ENCODE peak calls at places on chromosomes 4 and X, in ten cellular contexts. K is GM23338; Z is astrocyte of the spinal cord; W is upper lobe of left lung; H is fibroblast of lung; I is CD4-positive, alpha-beta T cell; B is A549; F is cardiac muscle cell; C is astrocyte; N is upper lobe of right lung. Y is an unnamed sample.

GRCh38 chrX:154136627-154137161 is 7.3 kb upstream of the OPN1LW start:
- DNase-seq in K (peak; percentile 81), Z (peak; percentile 35), W (peak; percentile 94), H (peak; percentile 36), I (peak; percentile 48), B (peak; percentile 43), F (peak; percentile 81), C (peak; percentile 5), N (peak; percentile 80), Y (peak; percentile 64)

GRCh38 chrX:11952176-11952720 is 186.0 kb upstream of the FRMPD4 start:
- DNase-seq in K (no peak), Z (peak; percentile 38), W (no peak), H (no peak), I (no peak), B (no peak), F (no peak), C (peak; percentile 5), N (no peak), Y (no peak)

GRCh38 chrX:11791090-11791489 is 33.1 kb downstream of the MSL3 start:
- DNase-seq in K (no peak), Z (no peak), W (no peak), H (no peak), I (no peak), B (peak; percentile 6), F (no peak), C (no peak), N (no peak), Y (no peak)

GRCh38 chr4:120749445-120750151 is 172.9 kb downstream of the PRDM5 start:
- DNase-seq in K (no peak), Z (no peak), W (no peak), H (no peak), I (no peak), B (no peak), F (no peak), C (no peak), N (no peak), Y (no peak)

GRCh38 chrX:129961180-129962083 is 21.0 kb upstream of the BCORL1 start:
- DNase-seq in K (peak; percentile 80), Z (no peak), W (peak; percentile 84), H (peak; percentile 20), I (peak; percentile 52), B (peak; percentile 52), F (peak; percentile 75), C (no peak), N (peak; percentile 85), Y (no peak)

GRCh38 chr4:56118055-56118454 is 169.3 kb downstream of the CEP135 start:
- DNase-seq in K (no peak), Z (no peak), W (no peak), H (no peak), I (no peak), B (no peak), F (no peak), C (no peak), N (no peak), Y (no peak)

GRCh38 chr4:140095694-140096482 is 58.1 kb downstream of the MAML3 start:
- DNase-seq in K (no peak), Z (peak; percentile 97), W (no peak), H (peak; percentile 100), I (peak; percentile 42), B (peak; percentile 98), F (peak; percentile 52), C (peak; percentile 100), N (no peak), Y (no peak)

GRCh38 chrX:130906776-130907175 is 3.8 kb upstream of the ENOX2 start:
- DNase-seq in K (no peak), Z (no peak), W (no peak), H (no peak), I (no peak), B (no peak), F (no peak), C (no peak), N (no peak), Y (no peak)

GRCh38 chr4:82358773-82359324 is 14.9 kb downstream of the HNRNPD start:
- DNase-seq in K (no peak), Z (no peak), W (no peak), H (no peak), I (no peak), B (no peak), F (no peak), C (no peak), N (no peak), Y (no peak)

GRCh38 chrX:153592966-153593688 is 5.8 kb downstream of the CCNQ start:
- DNase-seq in K (no peak), Z (no peak), W (no peak), H (no peak), I (no peak), B (no peak), F (no peak), C (no peak), N (no peak), Y (no peak)

GRCh38 chr4:78584863-78585576 is 33.5 kb downstream of the ANXA3 start:
- DNase-seq in K (no peak), Z (no peak), W (no peak), H (no peak), I (no peak), B (no peak), F (no peak), C (peak; percentile 29), N (no peak), Y (no peak)

GRCh38 chr4:98117363-98117762 is 25.9 kb downstream of the STPG2 start:
- DNase-seq in K (no peak), Z (no peak), W (no peak), H (no peak), I (no peak), B (no peak), F (no peak), C (no peak), N (no peak), Y (no peak)

GRCh38 chr4:98110214-98110613 is 33.1 kb downstream of the STPG2 start:
- DNase-seq in K (no peak), Z (no peak), W (no peak), H (no peak), I (no peak), B (no peak), F (no peak), C (no peak), N (no peak), Y (no peak)

GRCh38 chr4:98110929-98111328 is 32.3 kb downstream of the STPG2 start:
- DNase-seq in K (peak; percentile 70), Z (no peak), W (no peak), H (no peak), I (no peak), B (no peak), F (no peak), C (no peak), N (no peak), Y (no peak)

DNA sequence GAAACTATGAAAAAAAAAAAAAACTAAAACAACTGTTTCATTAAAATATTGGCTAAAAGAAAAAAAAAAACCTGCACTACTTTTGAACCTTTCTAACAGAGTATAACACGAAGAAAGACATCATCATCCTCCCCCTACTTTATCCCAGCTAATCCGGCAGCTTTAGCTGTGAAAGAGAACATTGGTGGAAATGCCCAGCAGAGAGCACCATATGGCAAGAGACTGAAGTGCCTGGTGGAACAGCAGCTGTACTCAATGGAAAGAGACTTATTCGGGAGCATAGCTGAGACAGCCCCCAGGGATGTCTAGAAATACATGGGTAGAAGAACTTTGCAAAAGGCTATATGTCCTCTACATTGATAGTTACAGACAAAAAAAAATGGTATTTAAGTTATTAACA is 30.3 kb downstream of the STPG2 start:
- DNase-seq in K (peak; percentile 64), Z (peak; percentile 33), W (no peak), H (peak; percentile 26), I (no peak), B (peak; percentile 20), F (peak; percentile 48), C (peak; percentile 11), N (no peak), Y (no peak)
- TF ChIP-seq CTCF in K (peak; percentile 59), Z (peak; percentile 30), W (peak; percentile 5), H (peak; percentile 20), I (no peak), B (no peak), F (peak; percentile 26), C (peak; percentile 21), N (no peak), Y (no peak)

GRCh38 chr4:129929984-129930383 is 834.0 kb downstream of the C4orf33 start:
- DNase-seq in K (no peak), Z (no peak), W (no peak), H (no peak), I (no peak), B (no peak), F (no peak), C (no peak), N (no peak), Y (no peak)

GRCh38 chr4:129929052-129929451 is 833.1 kb downstream of the C4orf33 start:
- DNase-seq in K (peak; percentile 70), Z (no peak), W (no peak), H (no peak), I (no peak), B (peak; percentile 4), F (no peak), C (no peak), N (no peak), Y (no peak)

GRCh38 chr4:129926936-129927335 is 831.0 kb downstream of the C4orf33 start:
- DNase-seq in K (peak; percentile 21), Z (no peak), W (no peak), H (no peak), I (no peak), B (no peak), F (no peak), C (no peak), N (no peak), Y (no peak)
- TF ChIP-seq CTCF in K (peak; percentile 44), Z (no peak), W (no peak), H (no peak), I (no peak), B (peak; percentile 25), F (no peak), C (no peak), N (no peak), Y (no peak)

GRCh38 chrX:38166478-38167083 is 54.1 kb downstream of the SRPX start:
- DNase-seq in K (peak; percentile 51), Z (peak; percentile 35), W (no peak), H (no peak), I (no peak), B (peak; percentile 18), F (peak; percentile 47), C (no peak), N (no peak), Y (no peak)
- TF ChIP-seq CTCF in K (peak; percentile 71), Z (peak; percentile 34), W (peak; percentile 52), H (no peak), I (peak; percentile 64), B (peak; percentile 67), F (peak; percentile 37), C (peak; percentile 31), N (peak; percentile 66), Y (peak; percentile 90)

DNA sequence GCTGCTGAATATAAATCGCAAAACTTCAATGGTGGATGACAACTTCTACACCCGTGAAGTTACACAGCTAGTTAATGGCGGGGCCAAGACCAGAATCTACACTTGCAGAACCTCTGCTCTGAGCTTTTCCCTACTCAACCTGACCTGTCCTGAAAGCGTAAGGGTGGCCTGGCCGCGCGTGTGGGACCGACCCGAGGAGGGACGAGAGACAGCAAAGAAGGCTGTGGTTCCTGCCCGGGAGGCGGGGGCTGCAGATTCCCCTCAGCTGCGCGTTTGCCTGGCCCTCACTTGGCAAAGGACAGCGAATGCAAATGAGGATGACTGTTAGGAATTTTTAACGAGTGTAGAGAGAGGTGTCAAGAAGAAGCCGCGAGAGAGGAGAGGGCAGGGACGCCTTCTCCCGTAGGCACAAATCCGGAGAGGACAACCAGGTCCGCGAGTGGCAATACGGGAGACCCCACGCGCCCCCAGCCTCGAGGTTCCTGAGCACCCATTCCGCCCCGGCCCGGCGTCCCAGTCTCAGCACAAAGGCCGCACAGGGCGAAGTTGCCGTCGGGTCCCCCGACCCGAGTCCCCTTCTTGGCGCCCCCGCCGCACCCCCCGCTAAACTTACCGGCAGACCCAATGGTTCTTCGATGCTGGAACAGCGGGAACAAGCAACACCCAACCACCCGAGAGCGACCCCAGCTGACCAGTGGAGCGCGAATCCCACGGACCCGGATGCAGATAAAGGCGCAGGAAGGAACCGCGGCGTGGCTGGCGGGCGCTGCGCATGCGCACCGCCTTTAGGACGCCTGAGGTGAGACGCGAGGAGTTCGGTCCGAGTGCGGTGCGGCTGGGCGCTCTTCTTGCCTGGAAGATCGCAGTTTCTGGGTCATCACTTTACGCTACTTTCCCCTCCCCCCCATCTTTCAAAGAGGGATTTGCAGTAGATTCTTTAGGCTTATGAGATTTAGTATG is at the start of gene GNPDA2:
- DNase-seq in K (peak; percentile 88), Z (peak; percentile 91), W (peak; percentile 96), H (peak; percentile 89), I (peak; percentile 63), B (peak; percentile 86), F (peak; percentile 94), C (peak; percentile 82), N (peak; percentile 95), Y (peak; percentile 84)
- TF ChIP-seq CTCF in K (no peak), Z (peak; percentile 38), W (peak; percentile 28), H (peak; percentile 26), I (no peak), B (no peak), F (peak; percentile 38), C (no peak), N (peak; percentile 22), Y (no peak)

Y was measured in mesothelial cell of epicardium.